ENCODE peak calls at places on chromosome 4, in ten cellular contexts. P is mesothelial cell of epicardium; W is stimulated activated CD4-positive, alpha-beta T cell treated with anti-CD3 and anti-CD28 coated beads, Interleukin-4, amount 100 ng/mL, for 4 hours; T is iris pigment epithelial cell; Q is hypothalamus; S is ACHN; A is activated naive CD8-positive, alpha-beta T cell treated with anti-CD3 and anti-CD28 coated beads, Interleukin-2, amount 50 U/mL, for 24 hours; R is caudate nucleus; I is GM04503; K is SIG-M5. E is an unnamed sample.
A peak's percentile ranks its signal among the peaks of the same experiment; 100 is the strongest.

GRCh38 chr4:173211838-173212237 is 43.2 kb downstream of the GALNT7 start:
- DNase-seq in Q (no peak), W (no peak), T (peak; percentile 88), S (peak; percentile 88), K (no peak), I (peak; percentile 19), P (no peak), A (no peak), R (no peak), E (peak; percentile 68)

GRCh38 chr4:17619416-17620105 is 5.1 kb downstream of the MED28 start:
- DNase-seq in Q (no peak), I (no peak), T (peak; percentile 86), R (no peak), A (no peak), P (no peak), W (no peak), S (no peak), K (no peak), E (no peak)

GRCh38 chr4:109499513-109499912 is 60.5 kb upstream of the MCUB start:
- DNase-seq in P (no peak), A (no peak), S (no peak), K (no peak), W (no peak), Q (no peak), I (no peak), T (peak; percentile 3), R (no peak), E (no peak)

GRCh38 chr4:168541608-168541953 is 44.7 kb downstream of the PALLD start:
- DNase-seq in K (no peak), I (no peak), W (no peak), S (peak; percentile 18), Q (no peak), R (no peak), T (peak; percentile 77), A (no peak), P (no peak), E (peak; percentile 48)

GRCh38 chr4:113125418-113125817 is 76.0 kb downstream of the ANK2 start:
- DNase-seq in K (no peak), Q (no peak), T (no peak), R (no peak), I (no peak), S (no peak), A (no peak), W (no peak), P (no peak), E (no peak)

GRCh38 chr4:152988721-152989553 is 52.8 kb downstream of the FHDC1 start:
- DNase-seq in W (no peak), R (no peak), A (no peak), T (no peak), I (no peak), K (no peak), Q (no peak), S (no peak), P (no peak), E (no peak)

GRCh38 chr4:139299536-139299935 is 1.8 kb upstream of the NAA15 start:
- DNase-seq in R (no peak), S (no peak), P (no peak), A (no peak), I (no peak), Q (no peak), W (no peak), K (no peak), T (peak; percentile 20), E (no peak)

GRCh38 chr4:41217020-41217333 is 2.6 kb upstream of the APBB2 start:
- DNase-seq in I (no peak), W (no peak), Q (no peak), R (no peak), T (no peak), A (no peak), P (no peak), S (no peak), K (no peak), E (no peak)

GRCh38 chr4:70654605-70655011 is 11.7 kb downstream of the JCHAIN start:
- DNase-seq in T (peak; percentile 43), A (no peak), W (no peak), I (no peak), K (no peak), Q (no peak), P (no peak), S (no peak), R (no peak), E (no peak)

GRCh38 chr4:87679449-87680169 is 29.5 kb downstream of the DMP1 start:
- DNase-seq in Q (peak; percentile 4), W (peak; percentile 17), T (peak; percentile 69), K (no peak), S (peak; percentile 41), I (no peak), R (peak; percentile 26), P (peak; percentile 59), A (peak; percentile 47), E (peak; percentile 69)

GRCh38 chr4:134201216-134202098 is at the start of gene PABPC4L:
- DNase-seq in A (no peak), R (no peak), I (no peak), P (peak; percentile 61), W (no peak), S (peak; percentile 45), T (peak; percentile 64), K (no peak), Q (no peak), E (peak; percentile 74)

GRCh38 chr4:147578611-147579010 is 38.6 kb upstream of the TMEM184C start:
- DNase-seq in S (no peak), W (no peak), R (no peak), T (no peak), I (no peak), A (no peak), P (no peak), K (no peak), Q (no peak), E (no peak)

GRCh38 chr4:6746721-6747689 is 31.0 kb downstream of the BLOC1S4 start:
- DNase-seq in S (no peak), I (no peak), Q (no peak), P (no peak), R (no peak), T (no peak), K (no peak), W (no peak), A (no peak), E (no peak)

GRCh38 chr4:139609647-139610046 is 53.6 kb upstream of the SETD7 start:
- DNase-seq in S (no peak), I (no peak), K (no peak), W (no peak), P (no peak), Q (no peak), R (no peak), A (no peak), T (peak; percentile 77), E (peak; percentile 36)

GRCh38 chr4:164383187-164384181 is 370.4 kb upstream of the SMIM31 start:
- DNase-seq in K (no peak), Q (peak; percentile 96), I (no peak), P (peak; percentile 64), R (peak; percentile 94), A (peak; percentile 1), S (peak; percentile 83), T (peak; percentile 39), W (no peak), E (peak; percentile 82)

E was measured in myocyte.